ENCODE peak calls at places on chromosomes 11 and 22, in four cellular contexts. Q is stimulated activated naive CD8-positive, alpha-beta T cell treated with anti-CD3 and anti-CD28 coated beads, Interleukin-15, Interleukin-2, amounts not matched to agents 100 U/mL and 50 U/mL, for 24 hours; R is Right ventricle myocardium inferior; F is left lung. E is an unnamed sample.

GRCh38 chr11:109371444-109372176 is 50.4 kb upstream of the C11orf87 start:
- ATAC-seq in Q (no peak), F (no peak), R (no peak), E (no peak)

GRCh38 chr22:36610567-36610966 is 81.6 kb upstream of the EIF3D start:
- ATAC-seq in Q (no peak), R (peak), F (no peak), E (no peak)

GRCh38 chr11:33160147-33160546 is 1.1 kb downstream of the CSTF3 start:
- ATAC-seq in Q (no peak), R (no peak), F (no peak), E (peak)

GRCh38 chr11:93646399-93646798 is 15.1 kb upstream of the CEP295 start:
- ATAC-seq in R (no peak), F (no peak), Q (no peak), E (no peak)

GRCh38 chr22:37045958-37046357 is 5.6 kb upstream of the KCTD17 start:
- ATAC-seq in Q (no peak), R (no peak), F (no peak), E (no peak)

GRCh38 chr11:118783724-118784495 is 7.1 kb downstream of the DDX6 start:
- ATAC-seq in Q (no peak), R (peak), F (no peak), E (no peak)

GRCh38 chr22:45784357-45785277 is 113.0 kb downstream of the ATXN10 start:
- ATAC-seq in R (peak), F (peak), Q (no peak), E (peak)

GRCh38 chr22:28702891-28703290 is 23.3 kb upstream of the TTC28 start:
- ATAC-seq in R (no peak), F (no peak), Q (no peak), E (no peak)

GRCh38 chr11:6817668-6818067 is 18.2 kb upstream of the OR6A2 start:
- ATAC-seq in Q (no peak), R (no peak), F (no peak), E (no peak)

GRCh38 chr22:42908082-42908746 is 51.1 kb upstream of the ARFGAP3 start:
- ATAC-seq in R (no peak), Q (no peak), F (peak), E (no peak)

GRCh38 chr22:38081941-38082828 is 1.8 kb downstream of the SLC16A8 start:
- ATAC-seq in R (no peak), Q (no peak), F (no peak), E (no peak)

GRCh38 chr11:79101736-79102135 is 339.1 kb downstream of the TENM4 start:
- ATAC-seq in F (no peak), R (no peak), Q (no peak), E (no peak)

GRCh38 chr11:9459573-9460321 is 1.1 kb upstream of the ZNF143 start:
- ATAC-seq in Q (no peak), F (no peak), R (no peak), E (no peak)

GRCh38 chr11:88680806-88681205 is 343.3 kb upstream of the CTSC start:
- ATAC-seq in F (no peak), Q (peak), R (no peak), E (peak)

GRCh38 chr11:34346551-34346950 is 11.3 kb downstream of the ABTB2 start:
- ATAC-seq in Q (no peak), R (peak), F (peak), E (peak)

GRCh38 chr11:31797227-31798056 is 13.7 kb downstream of the PAX6 start:
- ATAC-seq in R (no peak), F (no peak), Q (no peak), E (no peak)

GRCh38 chr11:61447601-61448551 is 18.0 kb downstream of the SDHAF2 start:
- ATAC-seq in F (no peak), R (peak), Q (peak), E (no peak)

GRCh38 chr22:39251762-39252460 is 7.1 kb upstream of the PDGFB start:
- ATAC-seq in F (peak), R (no peak), Q (no peak), E (peak)

GRCh38 chr11:1438261-1438966 is 48.2 kb downstream of the MOB2 start:
- ATAC-seq in F (no peak), R (peak), Q (no peak), E (no peak)

GRCh38 chr11:11072067-11072466 is 214.2 kb upstream of the ZBED5 start:
- ATAC-seq in R (no peak), F (no peak), Q (no peak), E (no peak)